ENCODE peak calls at places on chromosomes 2 and 18, in ten cellular contexts. B is mucosa of descending colon; U is endothelial cell; G is heart right ventricle; P is IMR-90; N is MCF 10A; W is mammary epithelial cell; J is tibial nerve; V is CD4-positive, alpha-beta T cell; T is A549. L is an unnamed sample.

GRCh38 chr2:198273670-198274069 is 469.3 kb downstream of the PLCL1 start:
- DNase-seq in B (no peak), U (no peak), G (no peak), P (no peak), N (peak; percentile 36), W (no peak), J (no peak), V (no peak), T (no peak), L (no peak)

GRCh38 chr18:26547302-26548143 is 830 bp downstream of the KCTD1 start:
- DNase-seq in B (peak; percentile 74), U (peak; percentile 70), G (peak; percentile 66), P (peak; percentile 84), N (peak; percentile 86), W (peak; percentile 82), J (peak; percentile 45), V (peak; percentile 14), T (peak; percentile 44), L (peak; percentile 84)

GRCh38 chr2:113116100-113116958 is 11.1 kb upstream of the IL1RN start:
- DNase-seq in B (no peak), U (no peak), G (no peak), P (no peak), N (no peak), W (peak; percentile 69), J (no peak), V (no peak), T (no peak), L (no peak)

GRCh38 chr2:113407446-113408099 is 29.9 kb upstream of the ZNG1B start:
- DNase-seq in B (no peak), U (no peak), G (no peak), P (peak; percentile 13), N (peak; percentile 48), W (peak; percentile 45), J (no peak), V (no peak), T (peak; percentile 32), L (no peak)

GRCh38 chr18:48818329-48819254 is 132.2 kb downstream of the SMAD7 start:
- DNase-seq in B (no peak), U (no peak), G (no peak), P (no peak), N (no peak), W (no peak), J (no peak), V (no peak), T (no peak), L (peak; percentile 59)

GRCh38 chr2:134178109-134178877 is 75.6 kb upstream of the MGAT5 start:
- DNase-seq in B (no peak), U (no peak), G (no peak), P (peak; percentile 11), N (no peak), W (peak; percentile 26), J (no peak), V (no peak), T (no peak), L (no peak)

GRCh38 chr2:236636261-236636660 is 66.6 kb downstream of the ACKR3 start:
- DNase-seq in B (no peak), U (no peak), G (no peak), P (no peak), N (no peak), W (no peak), J (no peak), V (no peak), T (no peak), L (no peak)

GRCh38 chr2:11121099-11121822 is 34.0 kb upstream of the SLC66A3 start:
- DNase-seq in B (no peak), U (no peak), G (no peak), P (peak; percentile 31), N (no peak), W (no peak), J (no peak), V (no peak), T (no peak), L (no peak)

GRCh38 chr18:49933530-49933929 is 120.2 kb upstream of the ACAA2 start:
- DNase-seq in B (no peak), U (no peak), G (no peak), P (peak; percentile 59), N (no peak), W (peak; percentile 70), J (no peak), V (no peak), T (no peak), L (no peak)

GRCh38 chr18:11570073-11570588 is 39.3 kb upstream of the SLC35G4 start:
- DNase-seq in B (no peak), U (no peak), G (no peak), P (no peak), N (no peak), W (no peak), J (no peak), V (no peak), T (no peak), L (no peak)

GRCh38 chr18:11567391-11567790 is 42.0 kb upstream of the SLC35G4 start:
- DNase-seq in B (no peak), U (no peak), G (no peak), P (no peak), N (no peak), W (no peak), J (no peak), V (no peak), T (no peak), L (no peak)

GRCh38 chr18:11572201-11572600 is 37.2 kb upstream of the SLC35G4 start:
- DNase-seq in B (no peak), U (no peak), G (no peak), P (no peak), N (no peak), W (no peak), J (no peak), V (no peak), T (no peak), L (no peak)

GRCh38 chr18:11574545-11574944 is 34.9 kb upstream of the SLC35G4 start:
- DNase-seq in B (no peak), U (no peak), G (no peak), P (no peak), N (no peak), W (no peak), J (no peak), V (no peak), T (no peak), L (no peak)

DNA sequence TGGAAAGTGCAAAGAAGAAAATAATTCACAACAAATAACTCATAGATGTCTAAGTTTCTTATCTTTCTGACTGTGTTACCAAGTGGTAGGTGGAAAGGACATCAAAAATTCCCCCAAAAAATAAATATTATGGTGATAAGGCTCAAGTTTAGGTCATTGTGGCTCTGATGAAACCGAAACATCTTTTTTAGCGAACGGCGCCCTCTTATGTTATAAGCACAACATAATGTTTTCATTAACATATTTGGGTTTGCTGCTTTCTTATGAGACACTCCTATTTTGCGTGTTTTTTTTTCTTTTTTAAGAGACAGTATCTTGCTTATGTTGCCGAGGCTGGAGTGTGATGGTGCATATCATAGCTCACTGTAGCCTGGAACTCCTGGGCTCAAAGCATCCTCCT is 38.6 kb upstream of the SLC35G4 start:
- DNase-seq in B (no peak), U (no peak), G (no peak), P (peak; percentile 24), N (peak; percentile 36), W (no peak), J (no peak), V (no peak), T (no peak), L (no peak)
- TF ChIP-seq CTCF in B (no peak), U (peak; percentile 40), G (no peak), P (peak; percentile 38), N (peak; percentile 20), W (peak; percentile 19), J (no peak), V (no peak), T (peak; percentile 40), L (peak; percentile 58)

DNA sequence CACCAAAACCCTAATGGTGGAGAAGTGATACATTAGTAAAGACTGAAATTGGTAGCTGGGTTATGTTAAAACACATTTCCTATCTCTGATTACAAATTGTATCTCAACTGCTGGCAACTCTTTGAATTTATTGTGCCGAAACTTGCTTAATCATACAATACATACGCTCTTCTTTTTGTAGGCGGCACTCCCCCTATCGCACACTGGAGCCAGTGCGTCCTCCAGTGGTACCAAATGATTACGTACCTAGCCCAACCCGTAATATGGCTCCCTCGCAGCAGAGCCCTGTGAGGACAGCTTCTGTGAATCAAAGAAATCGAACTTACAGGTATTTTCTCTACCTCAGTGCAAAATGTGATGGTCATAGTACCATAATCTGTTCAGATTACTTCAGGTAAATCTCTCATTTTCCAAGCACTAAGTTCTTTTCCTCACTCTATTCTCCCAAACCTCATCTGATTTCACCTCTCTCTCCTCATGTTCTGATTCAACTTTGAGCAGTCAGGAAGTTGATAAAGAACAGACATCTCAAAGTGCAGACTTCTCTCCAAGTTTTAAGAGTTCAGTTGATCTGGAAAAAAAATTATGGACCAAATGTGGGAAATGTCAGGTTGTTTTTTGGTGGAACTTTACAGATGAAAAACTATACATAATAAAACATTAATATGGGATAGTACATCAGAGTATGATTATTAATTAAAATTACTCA is 66.5 kb downstream of the ABI2 start:
- DNase-seq in B (no peak), U (peak; percentile 7), G (no peak), P (no peak), N (no peak), W (no peak), J (no peak), V (no peak), T (peak; percentile 10), L (no peak)
- TF ChIP-seq CTCF in B (no peak), U (peak; percentile 31), G (no peak), P (no peak), N (no peak), W (no peak), J (no peak), V (no peak), T (peak; percentile 23), L (peak; percentile 49)

GRCh38 chr2:3504741-3505140 is 14.6 kb downstream of the ADI1 start:
- DNase-seq in B (no peak), U (no peak), G (no peak), P (no peak), N (no peak), W (no peak), J (no peak), V (no peak), T (no peak), L (no peak)

GRCh38 chr2:3503046-3503445 is 16.3 kb downstream of the ADI1 start:
- DNase-seq in B (no peak), U (no peak), G (no peak), P (no peak), N (no peak), W (no peak), J (no peak), V (no peak), T (no peak), L (no peak)

GRCh38 chr2:3503483-3503882 is 15.8 kb downstream of the ADI1 start:
- DNase-seq in B (no peak), U (no peak), G (no peak), P (no peak), N (no peak), W (no peak), J (no peak), V (no peak), T (no peak), L (no peak)

GRCh38 chr2:3498783-3499394 is 20.4 kb downstream of the ADI1 start:
- DNase-seq in B (no peak), U (no peak), G (no peak), P (no peak), N (no peak), W (no peak), J (no peak), V (no peak), T (no peak), L (no peak)

GRCh38 chr2:3500326-3500899 is 18.9 kb downstream of the ADI1 start:
- DNase-seq in B (peak; percentile 44), U (no peak), G (no peak), P (no peak), N (no peak), W (no peak), J (no peak), V (no peak), T (no peak), L (no peak)
- TF ChIP-seq CTCF in B (no peak), U (no peak), G (no peak), P (no peak), N (no peak), W (no peak), J (no peak), V (no peak), T (no peak), L (no peak)

GRCh38 chr2:240893363-240893828 is 2.6 kb downstream of the MAB21L4 start:
- DNase-seq in B (peak; percentile 49), U (no peak), G (no peak), P (peak; percentile 36), N (peak; percentile 77), W (peak; percentile 75), J (no peak), V (no peak), T (no peak), L (no peak)
- TF ChIP-seq CTCF in B (no peak), U (no peak), G (no peak), P (no peak), N (no peak), W (peak; percentile 13), J (no peak), V (no peak), T (no peak), L (peak; percentile 42)